ENCODE peak calls at places on chromosomes 1 and 21, in nine cellular contexts. R is AG04450, D is AG10803, S is HS-27A, V is amniotic stem cell, H is heart right ventricle, M is nucleus accumbens, G is ovary, C is LHCN-M2. J is an unnamed sample.

GRCh38 chr1:231217056-231217455 is 24.0 kb upstream of the GNPAT start:
- DNase-seq in G (no peak), V (no peak), R (no peak), M (no peak), H (no peak), D (no peak), C (no peak), S (no peak), J (no peak)

GRCh38 chr1:112304151-112304550 is 91.9 kb upstream of the CTTNBP2NL start:
- DNase-seq in C (no peak), R (no peak), H (no peak), D (no peak), M (no peak), G (no peak), S (no peak), V (no peak), J (no peak)

GRCh38 chr1:222798111-222798510 is 16.7 kb upstream of the DISP1 start:
- DNase-seq in S (no peak), C (peak), M (no peak), V (no peak), G (no peak), R (no peak), H (no peak), D (peak), J (no peak)

GRCh38 chr1:111082421-111083192 is 57.3 kb downstream of the DRAM2 start:
- DNase-seq in S (peak), H (no peak), V (peak), D (peak), G (no peak), C (peak), R (peak), M (no peak), J (no peak)

GRCh38 chr21:43312751-43313169 is 114.2 kb downstream of the SIK1 start:
- DNase-seq in R (no peak), S (no peak), D (no peak), H (no peak), G (no peak), C (no peak), M (no peak), V (no peak), J (no peak)

GRCh38 chr1:23010734-23011449 is 4.8 kb downstream of the TEX46 start:
- DNase-seq in M (no peak), C (peak), H (no peak), G (no peak), D (peak), S (peak), R (no peak), V (peak), J (no peak)

GRCh38 chr1:205440476-205441317 is 15.1 kb downstream of the BLACAT1 start:
- DNase-seq in D (no peak), H (no peak), C (no peak), R (no peak), M (no peak), G (no peak), V (no peak), S (no peak), J (peak)

GRCh38 chr1:45589861-45590260 is 6.0 kb downstream of the NASP start:
- DNase-seq in D (no peak), G (no peak), R (no peak), H (no peak), S (no peak), C (no peak), M (no peak), V (no peak), J (no peak)

GRCh38 chr1:225396357-225396756 is 31.5 kb downstream of the LBR start:
- DNase-seq in H (no peak), V (no peak), R (no peak), D (no peak), M (no peak), S (no peak), G (no peak), C (no peak), J (no peak)

GRCh38 chr1:243230914-243231313 is 24.2 kb downstream of the CEP170 start:
- DNase-seq in M (no peak), S (no peak), C (peak), D (peak), H (no peak), R (no peak), G (no peak), V (no peak), J (no peak)

GRCh38 chr1:25431495-25432363 is 1.0 kb downstream of the MACO1 start:
- DNase-seq in G (peak), D (peak), S (no peak), V (no peak), R (no peak), C (no peak), H (no peak), M (no peak), J (peak)

GRCh38 chr1:91606546-91607078 is 106.0 kb downstream of the CDC7 start:
- DNase-seq in V (no peak), M (no peak), R (no peak), S (no peak), D (no peak), G (peak), H (no peak), C (no peak), J (no peak)

GRCh38 chr1:154975409-154976205 is 1.1 kb downstream of the CKS1B start:
- DNase-seq in S (no peak), H (peak), C (peak), D (peak), V (no peak), R (no peak), G (peak), M (peak), J (peak)

GRCh38 chr1:78491311-78492071 is 717 bp downstream of the PTGFR start:
- DNase-seq in V (peak), D (peak), M (no peak), G (peak), S (peak), C (peak), R (no peak), H (no peak), J (peak)

GRCh38 chr21:35375115-35375514 is 326.0 kb upstream of the RUNX1 start:
- DNase-seq in R (peak), M (no peak), H (no peak), C (peak), S (no peak), V (no peak), G (no peak), D (peak), J (no peak)

GRCh38 chr1:37602750-37603694 is 7.3 kb upstream of the GNL2 start:
- DNase-seq in H (no peak), V (no peak), M (peak), R (no peak), C (peak), S (no peak), G (no peak), D (peak), J (no peak)

GRCh38 chr1:51620470-51620869 is 3.6 kb downstream of the OSBPL9 start:
- DNase-seq in M (no peak), H (no peak), V (no peak), C (no peak), R (no peak), G (no peak), D (no peak), S (no peak), J (no peak)

GRCh38 chr1:16006010-16006409 is 2.0 kb downstream of the SRARP start:
- DNase-seq in R (no peak), M (no peak), H (no peak), S (no peak), G (peak), V (no peak), D (no peak), C (no peak), J (no peak)

GRCh38 chr1:236168716-236169429 is 26.5 kb downstream of the GPR137B start:
- DNase-seq in S (no peak), H (peak), V (no peak), M (no peak), G (no peak), R (no peak), C (peak), D (peak), J (no peak)

GRCh38 chr1:39089811-39090519 is 63.8 kb downstream of the NDUFS5 start:
- DNase-seq in H (no peak), M (peak), G (no peak), D (peak), V (no peak), C (no peak), R (no peak), S (no peak), J (no peak)

GRCh38 chr1:62285984-62286481 is 33.2 kb downstream of the KANK4 start:
- DNase-seq in D (no peak), R (no peak), S (no peak), M (peak), C (no peak), G (no peak), H (no peak), V (no peak), J (no peak)

GRCh38 chr1:185929759-185930158 is 195.6 kb downstream of the HMCN1 start:
- DNase-seq in R (no peak), C (no peak), V (no peak), M (no peak), S (no peak), G (no peak), D (peak), H (no peak), J (no peak)

GRCh38 chr1:113940365-113941244 is 11.5 kb downstream of the HIPK1 start:
- DNase-seq in H (no peak), G (no peak), V (no peak), M (no peak), C (no peak), D (no peak), S (no peak), R (no peak), J (no peak)

GRCh38 chr1:82894635-82895034 is 1093.9 kb downstream of the ADGRL2 start:
- DNase-seq in D (no peak), M (no peak), R (no peak), G (no peak), C (no peak), V (no peak), S (no peak), H (no peak), J (no peak)

J was measured in sciatic nerve.